ENCODE peak calls at places on chromosomes 5 and 9, in eight cellular contexts. S is GM12865, C is fibroblast of pulmonary artery, J is astrocyte of the hippocampus, O is H54, F is fibroblast of the conjunctiva, Y is cerebellar cortex, P is ELR. T is an unnamed sample.

GRCh38 chr5:135061001-135061400 is 27.0 kb upstream of the PITX1 start:
- DNase-seq in S (no peak), C (no peak), J (no peak), O (no peak), F (no peak), Y (no peak), P (no peak), T (no peak)

GRCh38 chr9:124477211-124478013 is 27.2 kb downstream of the ADGRD2 start:
- DNase-seq in S (no peak), C (no peak), J (no peak), O (no peak), F (no peak), Y (no peak), P (no peak), T (no peak)

GRCh38 chr5:56480305-56481146 is 247.4 kb upstream of the ANKRD55 start:
- DNase-seq in S (peak), C (peak), J (peak), O (peak), F (no peak), Y (peak), P (peak), T (no peak)

GRCh38 chr5:115961413-115962238 is 649 bp upstream of the LVRN start:
- DNase-seq in S (no peak), C (no peak), J (peak), O (no peak), F (no peak), Y (no peak), P (peak), T (no peak)

GRCh38 chr9:93298498-93299417 is 114.8 kb downstream of the WNK2 start:
- DNase-seq in S (no peak), C (no peak), J (no peak), O (no peak), F (no peak), Y (peak), P (no peak), T (no peak)

GRCh38 chr9:34084562-34084961 is 35.9 kb upstream of the UBAP2 start:
- DNase-seq in S (no peak), C (peak), J (peak), O (no peak), F (no peak), Y (peak), P (no peak), T (no peak)

GRCh38 chr9:133119461-133120342 is 1.3 kb downstream of the RALGDS start:
- DNase-seq in S (no peak), C (no peak), J (no peak), O (no peak), F (peak), Y (peak), P (no peak), T (no peak)

GRCh38 chr5:36172593-36172992 is 20.7 kb downstream of the SKP2 start:
- DNase-seq in S (no peak), C (no peak), J (no peak), O (no peak), F (no peak), Y (no peak), P (no peak), T (no peak)

GRCh38 chr9:131323629-131324028 is 34.1 kb downstream of the PLPP7 start:
- DNase-seq in S (no peak), C (no peak), J (no peak), O (no peak), F (no peak), Y (no peak), P (no peak), T (no peak)

GRCh38 chr9:8382266-8382665 is 582.7 kb upstream of the DMAC1 start:
- DNase-seq in S (no peak), C (no peak), J (peak), O (no peak), F (no peak), Y (no peak), P (no peak), T (no peak)

T was measured in AG04449.